ENCODE peak calls at places on chromosomes 11 and 22, in ten cellular contexts. C is activated B cell treated with CpG ODN at 0.5 μM for 24 hours; P is T follicular helper cell; O is LHCN-M2; Z is Calu3; D is bronchial epithelial cell; T is globus pallidus; E is stimulated activated CD4-positive, alpha-beta T cell treated with anti-CD3 and anti-CD28 coated beads, Interleukin-12 subunit alpha, Interleukin-12 subunit beta, amount 100 ng/mL, for 48 hours; R is activated T-helper 1 cell treated with anti-CD3 and anti-CD28 coated beads, Interleukin-12 subunit alpha, Interleukin-12 subunit beta, Interleukin-2, Interleukin-4 antibody, amounts not matched to agents 30 ng/mL and 10 ng/mL and 1 ng/mL, durations not matched to agents 14 hours and 24 hours and 36 hours; M is stimulated activated CD8-positive, alpha-beta memory T cell treated with anti-CD3 and anti-CD28 coated beads, Interleukin-15, amount 100 ng/mL, for 1 hour. B is an unnamed sample.

GRCh38 chr22:38302906-38303305 is 14.3 kb downstream of the CSNK1E start:
- DNase-seq in D (no peak), O (no peak), E (no peak), P (no peak), C (no peak), Z (no peak), M (no peak), T (no peak), R (no peak), B (no peak)

GRCh38 chr11:70146895-70147520 is 56.1 kb upstream of the FADD start:
- DNase-seq in R (no peak), E (no peak), M (no peak), P (no peak), C (no peak), D (no peak), O (no peak), T (no peak), Z (no peak), B (no peak)

GRCh38 chr11:74941492-74941891 is 7.4 kb downstream of the XRRA1 start:
- DNase-seq in M (no peak), T (no peak), R (no peak), P (no peak), O (no peak), D (no peak), Z (no peak), C (no peak), E (no peak), B (no peak)

GRCh38 chr11:76835928-76836612 is 24.6 kb upstream of the ACER3 start:
- DNase-seq in T (no peak), D (peak), M (no peak), O (peak), P (no peak), R (no peak), Z (peak), C (no peak), E (no peak), B (peak)

GRCh38 chr11:74179234-74180126 is 8.4 kb downstream of the PPME1 start:
- DNase-seq in P (no peak), C (no peak), Z (no peak), O (peak), E (no peak), R (no peak), M (no peak), T (no peak), D (peak), B (peak)

GRCh38 chr22:50102946-50103345 is 13.1 kb downstream of the MOV10L1 start:
- DNase-seq in D (peak), Z (no peak), C (no peak), M (no peak), O (no peak), E (no peak), R (no peak), P (no peak), T (no peak), B (no peak)

GRCh38 chr11:130732476-130732875 is 183.8 kb downstream of the SNX19 start:
- DNase-seq in O (no peak), M (no peak), R (no peak), C (no peak), E (no peak), P (no peak), T (no peak), Z (no peak), D (peak), B (no peak)

GRCh38 chr22:24427500-24428164 is at the start of gene ADORA2A:
- DNase-seq in T (no peak), M (peak), E (peak), C (peak), O (no peak), Z (no peak), D (no peak), P (peak), R (peak), B (no peak)

GRCh38 chr11:86743223-86744118 is 56.9 kb upstream of the PRSS23 start:
- DNase-seq in R (no peak), P (no peak), M (no peak), E (peak), O (peak), C (no peak), T (no peak), D (peak), Z (peak), B (peak)

GRCh38 chr11:35166369-35167360 is 27.7 kb downstream of the CD44 start:
- DNase-seq in C (no peak), Z (peak), R (peak), E (peak), M (no peak), O (peak), P (no peak), T (peak), D (peak), B (peak)

GRCh38 chr22:44172370-44173108 is 8.2 kb upstream of the PARVG start:
- DNase-seq in D (no peak), O (no peak), Z (no peak), R (no peak), T (peak), M (no peak), C (peak), E (no peak), P (no peak), B (peak)

GRCh38 chr11:126519653-126520573 is 164.4 kb downstream of the ST3GAL4 start:
- DNase-seq in Z (no peak), E (no peak), R (no peak), C (no peak), O (peak), D (no peak), T (no peak), M (no peak), P (no peak), B (peak)

GRCh38 chr11:110858556-110858921 is 146.3 kb upstream of the ARHGAP20 start:
- DNase-seq in T (no peak), O (peak), R (no peak), E (no peak), C (no peak), Z (no peak), P (no peak), M (no peak), D (peak), B (peak)

GRCh38 chr22:37492428-37493344 is 6.5 kb upstream of the MFNG start:
- DNase-seq in R (peak), P (peak), T (no peak), Z (peak), C (no peak), O (peak), E (peak), D (peak), M (peak), B (peak)

GRCh38 chr11:44010789-44011251 is 37.0 kb upstream of the ACCSL start:
- DNase-seq in T (no peak), E (no peak), R (no peak), M (no peak), P (no peak), Z (no peak), O (no peak), C (no peak), D (no peak), B (no peak)

GRCh38 chr11:35787626-35788025 is 125.1 kb downstream of the TRIM44 start:
- DNase-seq in D (no peak), M (no peak), E (no peak), P (no peak), O (no peak), Z (no peak), R (no peak), C (no peak), T (peak), B (peak)

GRCh38 chr11:68632802-68633201 is 51.5 kb upstream of the GAL start:
- DNase-seq in M (no peak), P (peak), R (peak), Z (peak), C (no peak), T (no peak), O (peak), E (peak), D (peak), B (peak)

GRCh38 chr11:124101722-124102121 is 13.5 kb upstream of the VWA5A start:
- DNase-seq in E (no peak), P (no peak), O (no peak), R (no peak), C (no peak), M (no peak), D (no peak), T (no peak), Z (no peak), B (no peak)

GRCh38 chr11:108817971-108818370 is 153.1 kb downstream of the DDX10 start:
- DNase-seq in M (no peak), T (no peak), P (no peak), R (no peak), D (no peak), E (no peak), O (no peak), Z (no peak), C (no peak), B (no peak)

GRCh38 chr11:65321828-65322495 is 7.3 kb downstream of the CDC42EP2 start:
- DNase-seq in P (no peak), M (no peak), O (no peak), T (no peak), C (no peak), Z (no peak), E (no peak), D (no peak), R (no peak), B (no peak)

GRCh38 chr11:72642815-72643511 is 31.3 kb downstream of the PDE2A start:
- DNase-seq in O (peak), E (peak), M (peak), C (peak), D (peak), Z (peak), R (peak), P (peak), T (no peak), B (peak)

GRCh38 chr11:23359297-23359696 is 499.0 kb upstream of the CCDC179 start:
- DNase-seq in O (peak), C (no peak), R (no peak), D (peak), E (no peak), Z (no peak), M (no peak), P (no peak), T (no peak), B (peak)

GRCh38 chr22:43399338-43399979 is 12.4 kb upstream of the MPPED1 start:
- DNase-seq in D (no peak), O (no peak), E (no peak), R (no peak), M (no peak), P (no peak), C (no peak), T (no peak), Z (no peak), B (no peak)

GRCh38 chr11:1526785-1527184 is 40.2 kb upstream of the MOB2 start:
- DNase-seq in M (no peak), Z (no peak), O (no peak), C (no peak), R (no peak), P (no peak), E (no peak), D (no peak), T (no peak), B (no peak)